ENCODE peak calls at places on chromosomes 11 and 22, in seven cellular contexts. A is HCT116, T is right lobe of liver, N is gastrocnemius medialis, Q is ovary, O is spleen, J is sigmoid colon. Y is an unnamed sample.

GRCh38 chr22:38756631-38757463 is 1.0 kb upstream of the SUN2 start:
- DNase-seq in A (no peak), T (no peak), N (no peak), Q (no peak), O (peak; percentile 83), J (no peak), Y (peak; percentile 55)

GRCh38 chr11:85967457-85967856 is 101.4 kb downstream of the PICALM start:
- DNase-seq in A (no peak), T (no peak), N (no peak), Q (no peak), O (no peak), J (no peak), Y (no peak)

GRCh38 chr11:117375960-117376359 is 48.3 kb downstream of the CEP164 start:
- DNase-seq in A (no peak), T (no peak), N (no peak), Q (no peak), O (no peak), J (no peak), Y (no peak)

GRCh38 chr11:2302844-2303626 is 1.2 kb downstream of the TSPAN32 start:
- DNase-seq in A (no peak), T (peak; percentile 30), N (no peak), Q (no peak), O (peak; percentile 86), J (peak; percentile 76), Y (peak; percentile 64)

GRCh38 chr11:117696489-117696888 is 100.5 kb downstream of the DSCAML1 start:
- DNase-seq in A (no peak), T (no peak), N (no peak), Q (no peak), O (no peak), J (no peak), Y (no peak)

GRCh38 chr22:48084749-48085090 is 1322.3 kb downstream of the TBC1D22A start:
- DNase-seq in A (no peak), T (no peak), N (no peak), Q (no peak), O (no peak), J (peak; percentile 26), Y (no peak)

GRCh38 chr11:7485136-7485853 is at the start of gene OLFML1:
- DNase-seq in A (no peak), T (peak; percentile 26), N (peak; percentile 14), Q (peak; percentile 57), O (no peak), J (no peak), Y (no peak)

GRCh38 chr11:90219438-90219837 is 3.4 kb downstream of the CHORDC1 start:
- DNase-seq in A (no peak), T (no peak), N (no peak), Q (no peak), O (no peak), J (no peak), Y (no peak)

GRCh38 chr11:83785942-83786341 is 499.8 kb upstream of the CCDC90B start:
- DNase-seq in A (no peak), T (no peak), N (no peak), Q (no peak), O (no peak), J (no peak), Y (no peak)

GRCh38 chr22:42985541-42985925 is 29.4 kb downstream of the PACSIN2 start:
- DNase-seq in A (no peak), T (no peak), N (no peak), Q (no peak), O (no peak), J (peak; percentile 5), Y (no peak)

GRCh38 chr11:69010964-69011623 is 2.0 kb downstream of the MRGPRF start:
- DNase-seq in A (peak; percentile 47), T (peak; percentile 68), N (peak; percentile 37), Q (peak; percentile 88), O (peak; percentile 74), J (peak; percentile 97), Y (peak; percentile 55)

GRCh38 chr11:2375341-2375853 is 1.7 kb upstream of the CD81 start:
- DNase-seq in A (no peak), T (peak; percentile 70), N (no peak), Q (no peak), O (no peak), J (peak; percentile 64), Y (peak; percentile 90)

GRCh38 chr11:5663511-5663910 is 21.4 kb downstream of the TRIM5 start:
- DNase-seq in A (no peak), T (no peak), N (no peak), Q (no peak), O (no peak), J (no peak), Y (no peak)
- TF ChIP-seq POLR2A in A (no peak), T (no peak), N (no peak), Q (no peak), O (no peak), J (no peak), Y (no peak)

GRCh38 chr11:62888406-62888805 is 7.7 kb downstream of the SLC3A2 start:
- DNase-seq in A (no peak), T (no peak), N (no peak), Q (no peak), O (no peak), J (no peak), Y (no peak)

GRCh38 chr11:62883677-62884076 is 3.0 kb downstream of the SLC3A2 start:
- DNase-seq in A (no peak), T (no peak), N (no peak), Q (no peak), O (no peak), J (no peak), Y (no peak)

GRCh38 chr11:62882811-62883496 is 2.3 kb downstream of the SLC3A2 start:
- DNase-seq in A (no peak), T (no peak), N (no peak), Q (no peak), O (no peak), J (no peak), Y (no peak)

GRCh38 chr11:62882428-62882742 is 1.7 kb downstream of the SLC3A2 start:
- DNase-seq in A (no peak), T (no peak), N (no peak), Q (no peak), O (no peak), J (no peak), Y (no peak)

GRCh38 chr11:62885137-62885536 is 4.4 kb downstream of the SLC3A2 start:
- DNase-seq in A (no peak), T (no peak), N (no peak), Q (no peak), O (no peak), J (no peak), Y (no peak)
- H3K27ac ChIP-seq in A (no peak overlapping the region), T (no peak overlapping the region), N (no peak overlapping the region), Q (no peak overlapping the region), O (no peak overlapping the region), J (peak overlapping the region; percentile 14), Y (no peak overlapping the region)

DNA sequence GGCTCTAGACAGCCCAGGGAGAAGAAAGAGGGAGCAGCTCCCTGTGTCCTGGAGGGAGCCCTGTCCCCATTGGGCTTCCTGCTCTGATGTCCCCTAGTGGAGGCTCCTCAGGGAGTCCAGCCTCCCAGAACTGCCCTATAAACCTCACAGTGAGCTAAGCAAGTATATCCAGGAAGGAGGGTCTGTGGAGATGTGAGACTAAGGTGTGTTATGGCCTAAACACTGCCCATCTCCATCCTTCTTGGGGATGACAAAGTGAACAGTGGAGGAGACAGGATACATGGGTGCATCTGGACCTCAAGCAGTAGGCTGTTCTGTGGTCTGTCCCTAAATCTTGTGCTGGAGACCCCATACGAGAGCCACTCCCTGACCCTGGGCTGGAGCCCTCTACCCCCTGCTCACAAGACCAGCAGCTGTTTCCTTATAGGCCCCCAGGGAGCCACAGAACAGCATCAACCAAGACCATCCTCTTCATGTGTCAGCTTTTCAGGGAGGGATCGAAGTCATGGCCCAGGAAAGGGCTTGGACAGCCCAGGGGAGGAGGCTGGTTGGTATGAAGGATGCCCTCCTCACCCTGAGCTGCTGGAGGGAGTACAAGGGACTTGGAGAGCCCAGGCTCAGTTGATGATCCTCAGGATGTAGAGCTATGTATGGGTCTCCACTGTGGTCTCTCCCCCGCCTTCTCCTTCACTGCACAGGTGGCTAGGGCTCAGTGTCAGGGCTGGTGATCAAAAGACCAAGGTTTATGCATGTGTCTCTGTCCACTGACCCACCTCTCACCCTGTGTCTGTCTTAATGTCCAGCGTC is 49.7 kb upstream of the TOP3B start:
- DNase-seq in A (no peak), T (no peak), N (no peak), Q (no peak), O (no peak), J (no peak), Y (no peak)
- H3K4me3 ChIP-seq in A (no peak overlapping the region), T (no peak overlapping the region), N (no peak overlapping the region), Q (no peak overlapping the region), O (no peak overlapping the region), J (no peak overlapping the region), Y (no peak overlapping the region)

GRCh38 chr22:35230839-35231584 is 26.3 kb upstream of the HMGXB4 start:
- DNase-seq in A (peak; percentile 50), T (no peak), N (no peak), Q (no peak), O (no peak), J (no peak), Y (no peak)
- TF ChIP-seq POLR2A in A (peak; percentile 98), T (no peak), N (no peak), Q (no peak), O (no peak), J (no peak), Y (no peak)

DNA sequence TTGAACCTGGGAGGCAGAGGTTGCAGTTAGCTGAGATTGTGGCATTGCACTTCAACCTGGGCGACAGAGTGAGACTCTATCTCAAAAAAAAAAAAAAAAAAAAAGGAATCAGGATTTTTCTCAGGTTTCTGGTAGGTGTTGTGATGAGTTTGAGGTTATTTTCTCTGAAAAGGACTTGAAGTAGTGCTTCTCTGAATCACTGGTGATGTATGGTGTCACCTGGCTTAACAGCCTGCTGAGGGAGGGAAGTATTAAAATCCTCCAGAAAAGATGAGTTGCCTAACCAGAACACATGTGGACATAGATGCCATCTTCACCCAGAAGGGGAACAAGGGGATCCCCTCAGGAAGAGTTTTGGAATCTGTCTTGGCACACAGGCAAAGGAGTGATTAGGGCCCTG is 20.1 kb downstream of the SMARCB1 start:
- DNase-seq in A (no peak), T (no peak), N (no peak), Q (no peak), O (no peak), J (no peak), Y (no peak)
- H3K27ac ChIP-seq in A (no peak overlapping the region), T (no peak overlapping the region), N (no peak overlapping the region), Q (no peak overlapping the region), O (peak overlapping the region; percentile 67), J (no peak overlapping the region), Y (no peak overlapping the region)

GRCh38 chr11:66315498-66315885 is 1.4 kb downstream of the CD248 start:
- DNase-seq in A (no peak), T (no peak), N (no peak), Q (no peak), O (no peak), J (no peak), Y (no peak)
- H3K4me3 ChIP-seq in A (no peak overlapping the region), T (no peak overlapping the region), N (peak overlapping the region; percentile 44), Q (peak overlapping the region; percentile 43), O (peak overlapping the region; percentile 28), J (peak overlapping the region; percentile 42), Y (peak overlapping the region; percentile 26)

Y was measured in thyroid gland.